ENCODE peak calls at places on chromosome 13, in seven cellular contexts. S is SK-N-SH; G is SJSA1; R is activated CD4-positive, alpha-beta T cell treated with anti-CD3 and anti-CD28 coated beads, Interleukin-2, amount 10 ng/mL, durations not matched to agents 7 days and 5 days; E is amygdala; O is GM23338; N is stimulated activated CD4-positive, alpha-beta T cell treated with anti-CD3 and anti-CD28 coated beads, Interleukin-2, amount 100 ng/mL, for 48 hours. P is an unnamed sample.
A peak's percentile ranks its signal among the peaks of the same experiment; 100 is the strongest.

GRCh38 chr13:30078059-30078458 is 227.6 kb upstream of the UBL3 start:
- DNase-seq in N (no peak), R (no peak), S (no peak), G (no peak), O (no peak), E (no peak), P (no peak)

GRCh38 chr13:43478178-43478577 is 308.6 kb downstream of the ENOX1 start:
- DNase-seq in N (no peak), S (no peak), O (no peak), E (no peak), R (no peak), G (no peak), P (no peak)

GRCh38 chr13:67374391-67374790 is 144.3 kb upstream of the PCDH9 start:
- DNase-seq in N (no peak), R (no peak), O (no peak), S (no peak), E (no peak), G (no peak), P (no peak)

GRCh38 chr13:99553033-99553432 is 51.8 kb downstream of the TM9SF2 start:
- DNase-seq in G (no peak), S (no peak), R (no peak), N (no peak), E (no peak), O (no peak), P (no peak)

GRCh38 chr13:62537593-62537992 is 1121.9 kb upstream of the PCDH20 start:
- DNase-seq in O (no peak), S (no peak), N (no peak), G (no peak), E (no peak), R (no peak), P (no peak)

GRCh38 chr13:35979378-35979911 is 151.7 kb downstream of the DCLK1 start:
- DNase-seq in O (no peak), N (no peak), S (no peak), R (no peak), G (peak; percentile 50), E (peak; percentile 30), P (no peak)

GRCh38 chr13:30690282-30691188 is 44.8 kb upstream of the ALOX5AP start:
- DNase-seq in R (peak; percentile 43), S (no peak), O (no peak), N (no peak), E (peak; percentile 10), G (peak; percentile 90), P (no peak)

GRCh38 chr13:59391696-59392095 is 772.0 kb downstream of the DIAPH3 start:
- DNase-seq in E (peak; percentile 5), O (peak; percentile 85), S (peak; percentile 30), R (peak; percentile 87), N (peak; percentile 51), G (peak; percentile 40), P (peak; percentile 66)

GRCh38 chr13:114015111-114015551 is 41.3 kb upstream of the C13orf46 start:
- DNase-seq in G (no peak), N (no peak), O (no peak), S (no peak), E (no peak), R (no peak), P (no peak)

GRCh38 chr13:30196025-30196424 is 111.3 kb downstream of the KATNAL1 start:
- DNase-seq in S (peak; percentile 77), G (no peak), N (no peak), O (peak; percentile 68), R (no peak), E (no peak), P (peak; percentile 73)

P was measured in iPS-NIHi11.